ENCODE peak calls at places on chromosomes 5 and 9, in six cellular contexts. One of them, this sample, is unnamed.

GRCh38 chr9:2816476-2817141 is 27.3 kb downstream of the PUM3 start:
- DNase-seq in PC-3: no peak
- DNase-seq in choroid plexus epithelial cell: peak; percentile 85
- DNase-seq in GM12865: no peak
- DNase-seq in cardiac fibroblast: peak; percentile 93
- DNase-seq in H1: no peak
- DNase-seq in this sample: no peak

GRCh38 chr9:20997503-20998076 is 33.9 kb downstream of the HACD4 start:
- DNase-seq in PC-3: no peak
- DNase-seq in choroid plexus epithelial cell: no peak
- DNase-seq in GM12865: peak; percentile 68
- DNase-seq in cardiac fibroblast: no peak
- DNase-seq in H1: no peak
- DNase-seq in this sample: peak; percentile 37

GRCh38 chr9:125103770-125104169 is 39.6 kb downstream of the SCAI start:
- DNase-seq in PC-3: no peak
- DNase-seq in choroid plexus epithelial cell: no peak
- DNase-seq in GM12865: no peak
- DNase-seq in cardiac fibroblast: no peak
- DNase-seq in H1: no peak
- DNase-seq in this sample: no peak

GRCh38 chr9:93965830-93966577 is 10.8 kb upstream of the BARX1 start:
- DNase-seq in PC-3: peak; percentile 23
- DNase-seq in choroid plexus epithelial cell: no peak
- DNase-seq in GM12865: no peak
- DNase-seq in cardiac fibroblast: no peak
- DNase-seq in H1: no peak
- DNase-seq in this sample: no peak

GRCh38 chr5:96703384-96703910 is 41.3 kb downstream of the CAST start:
- DNase-seq in PC-3: no peak
- DNase-seq in choroid plexus epithelial cell: peak; percentile 51
- DNase-seq in GM12865: peak; percentile 78
- DNase-seq in cardiac fibroblast: peak; percentile 28
- DNase-seq in H1: no peak
- DNase-seq in this sample: peak; percentile 44

GRCh38 chr5:155827949-155828348 is 499.0 kb upstream of the SGCD start:
- DNase-seq in PC-3: no peak
- DNase-seq in choroid plexus epithelial cell: no peak
- DNase-seq in GM12865: peak; percentile 30
- DNase-seq in cardiac fibroblast: no peak
- DNase-seq in H1: no peak
- DNase-seq in this sample: peak; percentile 15

GRCh38 chr9:121860744-121861143 is 209.3 kb downstream of the DAB2IP start:
- DNase-seq in PC-3: no peak
- DNase-seq in choroid plexus epithelial cell: peak; percentile 96
- DNase-seq in GM12865: no peak
- DNase-seq in cardiac fibroblast: peak; percentile 92
- DNase-seq in H1: no peak
- DNase-seq in this sample: no peak

GRCh38 chr9:77158772-77159513 is 18.4 kb upstream of the VPS13A start:
- DNase-seq in PC-3: no peak
- DNase-seq in choroid plexus epithelial cell: peak; percentile 88
- DNase-seq in GM12865: no peak
- DNase-seq in cardiac fibroblast: peak; percentile 57
- DNase-seq in H1: no peak
- DNase-seq in this sample: no peak

GRCh38 chr5:170746081-170746951 is 37.2 kb upstream of the GABRP start:
- DNase-seq in PC-3: no peak
- DNase-seq in choroid plexus epithelial cell: no peak
- DNase-seq in GM12865: no peak
- DNase-seq in cardiac fibroblast: no peak
- DNase-seq in H1: no peak
- DNase-seq in this sample: no peak

GRCh38 chr9:73565833-73566465 is 414.3 kb downstream of the ANXA1 start:
- DNase-seq in PC-3: peak; percentile 14
- DNase-seq in choroid plexus epithelial cell: peak; percentile 91
- DNase-seq in GM12865: peak; percentile 21
- DNase-seq in cardiac fibroblast: peak; percentile 62
- DNase-seq in H1: peak; percentile 25
- DNase-seq in this sample: no peak

GRCh38 chr5:122981846-122982245 is 54.7 kb downstream of the PPIC start:
- DNase-seq in PC-3: no peak
- DNase-seq in choroid plexus epithelial cell: no peak
- DNase-seq in GM12865: no peak
- DNase-seq in cardiac fibroblast: peak; percentile 11
- DNase-seq in H1: no peak
- DNase-seq in this sample: no peak

GRCh38 chr5:141180313-141180712 is 1.9 kb upstream of the PCDHB16 start:
- DNase-seq in PC-3: no peak
- DNase-seq in choroid plexus epithelial cell: no peak
- DNase-seq in GM12865: no peak
- DNase-seq in cardiac fibroblast: no peak
- DNase-seq in H1: no peak
- DNase-seq in this sample: no peak

GRCh38 chr5:141186897-141187512 is at the start of gene PCDHB9:
- DNase-seq in PC-3: peak; percentile 47
- DNase-seq in choroid plexus epithelial cell: peak; percentile 11
- DNase-seq in GM12865: peak; percentile 40
- DNase-seq in cardiac fibroblast: peak; percentile 8
- DNase-seq in H1: no peak
- DNase-seq in this sample: no peak

GRCh38 chr5:141182248-141182647 is at the start of gene PCDHB16:
- DNase-seq in PC-3: no peak
- DNase-seq in choroid plexus epithelial cell: peak; percentile 4
- DNase-seq in GM12865: peak; percentile 2
- DNase-seq in cardiac fibroblast: peak; percentile 5
- DNase-seq in H1: no peak
- DNase-seq in this sample: no peak
- TF ChIP-seq CTCF in PC-3: no peak
- TF ChIP-seq CTCF in choroid plexus epithelial cell: peak; percentile 20
- TF ChIP-seq CTCF in GM12865: no peak
- TF ChIP-seq CTCF in cardiac fibroblast: peak; percentile 20
- TF ChIP-seq CTCF in H1: peak; percentile 78
- TF ChIP-seq CTCF in this sample: no peak

GRCh38 chr5:42810905-42811590 is 644 bp downstream of the SELENOP start:
- DNase-seq in PC-3: no peak
- DNase-seq in choroid plexus epithelial cell: peak; percentile 9
- DNase-seq in GM12865: no peak
- DNase-seq in cardiac fibroblast: no peak
- DNase-seq in H1: no peak
- DNase-seq in this sample: no peak
- H3K4me3 ChIP-seq in PC-3: no peak overlapping the region
- H3K4me3 ChIP-seq in choroid plexus epithelial cell: peak overlapping the region; percentile 32
- H3K4me3 ChIP-seq in GM12865: no peak overlapping the region
- H3K4me3 ChIP-seq in cardiac fibroblast: peak overlapping the region; percentile 26
- H3K4me3 ChIP-seq in H1: peak overlapping the region; percentile 37
- H3K4me3 ChIP-seq in this sample: no peak overlapping the region

GRCh38 chr5:127872494-127872893 is 169.3 kb downstream of the CCDC192 start:
- DNase-seq in PC-3: no peak
- DNase-seq in choroid plexus epithelial cell: no peak
- DNase-seq in GM12865: no peak
- DNase-seq in cardiac fibroblast: peak; percentile 51
- DNase-seq in H1: no peak
- DNase-seq in this sample: no peak

GRCh38 chr5:127875235-127876021 is 172.2 kb downstream of the CCDC192 start:
- DNase-seq in PC-3: peak; percentile 78
- DNase-seq in choroid plexus epithelial cell: peak; percentile 78
- DNase-seq in GM12865: peak; percentile 86
- DNase-seq in cardiac fibroblast: peak; percentile 86
- DNase-seq in H1: peak; percentile 1
- DNase-seq in this sample: peak; percentile 34

GRCh38 chr5:127876384-127876783 is 173.2 kb downstream of the CCDC192 start:
- DNase-seq in PC-3: peak; percentile 61
- DNase-seq in choroid plexus epithelial cell: no peak
- DNase-seq in GM12865: no peak
- DNase-seq in cardiac fibroblast: no peak
- DNase-seq in H1: no peak
- DNase-seq in this sample: no peak

DNA sequence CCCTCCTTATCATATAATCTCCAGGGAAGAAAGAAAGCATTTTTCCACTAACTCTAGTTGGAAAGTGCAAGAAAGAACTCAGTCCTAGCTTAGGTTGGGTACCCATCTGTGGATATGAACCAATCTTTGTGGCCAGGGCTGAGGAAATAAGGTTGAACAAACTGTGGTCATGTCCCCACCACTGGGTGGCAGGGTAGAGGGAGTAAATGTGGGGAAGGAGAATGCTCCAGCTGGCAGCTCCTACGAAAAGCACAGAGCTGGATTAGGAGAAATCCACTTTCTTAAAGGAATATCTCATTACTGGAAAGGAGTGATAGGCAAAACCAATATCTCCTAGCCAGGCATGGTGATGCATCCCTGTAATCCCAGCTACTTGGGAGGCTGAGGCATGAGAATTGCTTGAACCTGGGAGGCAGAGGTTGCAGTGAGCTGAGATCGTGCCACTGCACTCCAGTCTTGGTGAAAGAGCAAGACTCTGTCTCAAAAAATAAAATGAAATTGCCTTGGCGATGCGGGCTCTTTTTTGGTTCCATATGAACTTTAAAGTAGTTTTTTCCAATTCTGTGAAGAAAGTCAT is 175.1 kb downstream of the CCDC192 start:
- DNase-seq in PC-3: peak; percentile 80
- DNase-seq in choroid plexus epithelial cell: peak; percentile 76
- DNase-seq in GM12865: peak; percentile 30
- DNase-seq in cardiac fibroblast: peak; percentile 72
- DNase-seq in H1: peak; percentile 13
- DNase-seq in this sample: no peak
- TF ChIP-seq CTCF in PC-3: peak; percentile 81
- TF ChIP-seq CTCF in choroid plexus epithelial cell: peak; percentile 81
- TF ChIP-seq CTCF in GM12865: peak; percentile 34
- TF ChIP-seq CTCF in cardiac fibroblast: peak; percentile 71
- TF ChIP-seq CTCF in H1: peak; percentile 80
- TF ChIP-seq CTCF in this sample: peak; percentile 48

GRCh38 chr9:35136866-35137265 is 21.2 kb upstream of the ATOSB start:
- DNase-seq in PC-3: no peak
- DNase-seq in choroid plexus epithelial cell: no peak
- DNase-seq in GM12865: no peak
- DNase-seq in cardiac fibroblast: no peak
- DNase-seq in H1: no peak
- DNase-seq in this sample: no peak

GRCh38 chr9:35140097-35140496 is 21.7 kb upstream of the UNC13B start:
- DNase-seq in PC-3: no peak
- DNase-seq in choroid plexus epithelial cell: no peak
- DNase-seq in GM12865: no peak
- DNase-seq in cardiac fibroblast: no peak
- DNase-seq in H1: no peak
- DNase-seq in this sample: no peak

GRCh38 chr9:35142037-35142436 is 19.8 kb upstream of the UNC13B start:
- DNase-seq in PC-3: no peak
- DNase-seq in choroid plexus epithelial cell: no peak
- DNase-seq in GM12865: no peak
- DNase-seq in cardiac fibroblast: no peak
- DNase-seq in H1: no peak
- DNase-seq in this sample: no peak
- H3K4me3 ChIP-seq in PC-3: no peak overlapping the region
- H3K4me3 ChIP-seq in choroid plexus epithelial cell: no peak overlapping the region
- H3K4me3 ChIP-seq in GM12865: no peak overlapping the region
- H3K4me3 ChIP-seq in cardiac fibroblast: no peak overlapping the region
- H3K4me3 ChIP-seq in H1: no peak overlapping the region
- H3K4me3 ChIP-seq in this sample: no peak overlapping the region

GRCh38 chr9:99239341-99240055 is 17.4 kb downstream of the SEC61B start:
- DNase-seq in PC-3: no peak
- DNase-seq in choroid plexus epithelial cell: peak; percentile 40
- DNase-seq in GM12865: no peak
- DNase-seq in cardiac fibroblast: peak; percentile 48
- DNase-seq in H1: no peak
- DNase-seq in this sample: no peak

GRCh38 chr9:99249619-99250018 is 27.5 kb downstream of the SEC61B start:
- DNase-seq in PC-3: no peak
- DNase-seq in choroid plexus epithelial cell: peak; percentile 48
- DNase-seq in GM12865: peak; percentile 54
- DNase-seq in cardiac fibroblast: no peak
- DNase-seq in H1: no peak
- DNase-seq in this sample: no peak

GRCh38 chr9:99241106-99241505 is 19.0 kb downstream of the SEC61B start:
- DNase-seq in PC-3: no peak
- DNase-seq in choroid plexus epithelial cell: peak; percentile 25
- DNase-seq in GM12865: no peak
- DNase-seq in cardiac fibroblast: no peak
- DNase-seq in H1: no peak
- DNase-seq in this sample: no peak

GRCh38 chr9:99244300-99245260 is 22.5 kb downstream of the SEC61B start:
- DNase-seq in PC-3: no peak
- DNase-seq in choroid plexus epithelial cell: no peak
- DNase-seq in GM12865: peak; percentile 80
- DNase-seq in cardiac fibroblast: no peak
- DNase-seq in H1: no peak
- DNase-seq in this sample: peak; percentile 65
- TF ChIP-seq CTCF in PC-3: no peak
- TF ChIP-seq CTCF in choroid plexus epithelial cell: no peak
- TF ChIP-seq CTCF in GM12865: no peak
- TF ChIP-seq CTCF in cardiac fibroblast: no peak
- TF ChIP-seq CTCF in H1: no peak
- TF ChIP-seq CTCF in this sample: no peak

GRCh38 chr5:89289604-89290003 is 406.6 kb upstream of the MEF2C start:
- DNase-seq in PC-3: no peak
- DNase-seq in choroid plexus epithelial cell: peak; percentile 69
- DNase-seq in GM12865: no peak
- DNase-seq in cardiac fibroblast: no peak
- DNase-seq in H1: no peak
- DNase-seq in this sample: no peak

GRCh38 chr5:89283758-89284493 is 400.9 kb upstream of the MEF2C start:
- DNase-seq in PC-3: no peak
- DNase-seq in choroid plexus epithelial cell: no peak
- DNase-seq in GM12865: no peak
- DNase-seq in cardiac fibroblast: no peak
- DNase-seq in H1: no peak
- DNase-seq in this sample: no peak

GRCh38 chr5:89282832-89283510 is 400.0 kb upstream of the MEF2C start:
- DNase-seq in PC-3: peak; percentile 82
- DNase-seq in choroid plexus epithelial cell: peak; percentile 59
- DNase-seq in GM12865: peak; percentile 28
- DNase-seq in cardiac fibroblast: no peak
- DNase-seq in H1: no peak
- DNase-seq in this sample: no peak

GRCh38 chr5:89287964-89288363 is 405.0 kb upstream of the MEF2C start:
- DNase-seq in PC-3: no peak
- DNase-seq in choroid plexus epithelial cell: no peak
- DNase-seq in GM12865: no peak
- DNase-seq in cardiac fibroblast: no peak
- DNase-seq in H1: no peak
- DNase-seq in this sample: no peak

DNA sequence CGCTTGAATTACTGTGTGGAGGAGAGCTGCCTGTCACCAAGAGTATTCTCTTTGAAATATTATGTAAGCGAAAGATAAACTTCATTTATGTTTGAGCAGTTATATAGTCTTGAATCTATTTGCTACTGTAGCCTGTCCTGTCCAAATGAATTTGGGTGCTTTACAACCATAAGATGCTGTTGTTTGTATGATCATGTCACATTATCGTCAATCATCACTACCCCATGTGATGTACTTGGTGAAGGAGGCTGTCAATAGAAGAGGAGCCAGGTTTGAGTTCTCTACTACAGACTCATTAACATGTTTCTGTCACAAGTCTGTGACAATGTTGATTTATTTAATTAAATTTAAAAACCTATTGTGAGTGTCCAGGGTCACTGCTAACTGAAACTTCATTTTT is 403.3 kb upstream of the MEF2C start:
- DNase-seq in PC-3: no peak
- DNase-seq in choroid plexus epithelial cell: no peak
- DNase-seq in GM12865: no peak
- DNase-seq in cardiac fibroblast: no peak
- DNase-seq in H1: no peak
- DNase-seq in this sample: no peak
- H3K4me3 ChIP-seq in PC-3: no peak overlapping the region
- H3K4me3 ChIP-seq in choroid plexus epithelial cell: no peak overlapping the region
- H3K4me3 ChIP-seq in GM12865: no peak overlapping the region
- H3K4me3 ChIP-seq in cardiac fibroblast: no peak overlapping the region
- H3K4me3 ChIP-seq in H1: no peak overlapping the region
- H3K4me3 ChIP-seq in this sample: no peak overlapping the region